ENCODE peak calls at places on chromosome 21, in seven cellular contexts. E, L, I, D, N, Q and Y are unnamed samples.
A peak's percentile ranks its signal among the peaks of the same experiment; 100 is the strongest.

GRCh38 chr21:33229776-33230517 is at the start of gene IFNAR2:
- DNase-seq in D (peak; percentile 74), I (peak; percentile 72), L (peak; percentile 70), N (peak; percentile 84), Q (peak; percentile 94), E (peak; percentile 80), Y (no peak)

GRCh38 chr21:41009398-41010177 is 158.4 kb upstream of the BACE2 start:
- DNase-seq in D (no peak), N (no peak), I (no peak), Q (no peak), L (no peak), E (no peak), Y (no peak)

GRCh38 chr21:38297193-38297592 is 40.4 kb downstream of the KCNJ15 start:
- DNase-seq in E (no peak), L (no peak), N (no peak), D (no peak), I (no peak), Q (no peak), Y (no peak)

GRCh38 chr21:22728091-22728490 is 1729.9 kb downstream of the NCAM2 start:
- DNase-seq in N (no peak), I (no peak), L (no peak), D (no peak), Q (no peak), E (no peak), Y (no peak)

GRCh38 chr21:38773108-38774061 is 32.3 kb upstream of the ETS2 start:
- DNase-seq in N (no peak), D (no peak), I (peak; percentile 25), Q (no peak), L (no peak), E (no peak), Y (no peak)

GRCh38 chr21:38945536-38946245 is 140.0 kb downstream of the ETS2 start:
- DNase-seq in E (no peak), Q (peak; percentile 87), I (no peak), D (no peak), N (no peak), L (no peak), Y (no peak)

GRCh38 chr21:37017951-37018679 is 11.6 kb downstream of the RIPPLY3 start:
- DNase-seq in N (no peak), Q (no peak), I (no peak), D (no peak), E (no peak), L (no peak), Y (no peak)

GRCh38 chr21:42245348-42246185 is 26.6 kb downstream of the ABCG1 start:
- DNase-seq in Q (no peak), I (no peak), L (no peak), D (no peak), E (peak; percentile 51), N (no peak), Y (no peak)

GRCh38 chr21:15293251-15293650 is 228.5 kb upstream of the NRIP1 start:
- DNase-seq in E (no peak), I (no peak), N (no peak), Q (peak; percentile 59), D (no peak), L (no peak), Y (no peak)

GRCh38 chr21:30994917-30995316 is 43.4 kb downstream of the KRTAP19-8 start:
- DNase-seq in L (no peak), D (no peak), N (no peak), Q (peak; percentile 49), E (no peak), I (no peak), Y (no peak)

GRCh38 chr21:31293986-31294385 is 50.1 kb downstream of the TIAM1 start:
- DNase-seq in E (no peak), I (no peak), N (no peak), L (no peak), D (no peak), Q (no peak), Y (no peak)

GRCh38 chr21:42841156-42841915 is 38.0 kb downstream of the WDR4 start:
- DNase-seq in Q (peak; percentile 49), I (no peak), D (no peak), N (peak; percentile 1), E (peak; percentile 8), L (no peak), Y (no peak)

GRCh38 chr21:29117372-29117955 is 13.0 kb upstream of the MAP3K7CL start:
- DNase-seq in Q (no peak), E (no peak), L (no peak), D (no peak), N (no peak), I (no peak), Y (no peak)
- H3K4me3 ChIP-seq in Q (no peak overlapping the region), E (no peak overlapping the region), L (no peak overlapping the region), D (no peak overlapping the region), N (no peak overlapping the region), I (no peak overlapping the region), Y (no peak overlapping the region)

GRCh38 chr21:25569084-25569483 is 38.2 kb downstream of the MRPL39 start:
- DNase-seq in Q (no peak), E (no peak), N (no peak), D (no peak), L (no peak), I (no peak), Y (no peak)
- H3K4me1 ChIP-seq in Q (no peaks in the 10 kb centered on the region), E (no peaks in the 10 kb centered on the region), N (no peaks in the 10 kb centered on the region), D (peaks cover 3% of the 10 kb centered on the region), L (peaks cover 17% of the 10 kb centered on the region), I (no peaks in the 10 kb centered on the region), Y (peaks cover 13% of the 10 kb centered on the region)

GRCh38 chr21:44524412-44525371 is 15.3 kb downstream of the KRTAP10-1 start:
- DNase-seq in E (no peak), L (no peak), D (no peak), Q (no peak), N (no peak), I (no peak), Y (no peak)

GRCh38 chr21:44523567-44524181 is 16.3 kb downstream of the KRTAP10-1 start:
- DNase-seq in D (no peak), L (no peak), Q (no peak), E (no peak), I (no peak), N (no peak), Y (no peak)

GRCh38 chr21:44526096-44526997 is 13.6 kb downstream of the KRTAP10-1 start:
- DNase-seq in I (no peak), L (no peak), E (no peak), N (no peak), Q (no peak), D (no peak), Y (no peak)

GRCh38 chr21:44527156-44527982 is 12.6 kb downstream of the KRTAP10-1 start:
- DNase-seq in I (no peak), D (no peak), E (no peak), N (peak; percentile 1), L (no peak), Q (no peak), Y (no peak)

DNA sequence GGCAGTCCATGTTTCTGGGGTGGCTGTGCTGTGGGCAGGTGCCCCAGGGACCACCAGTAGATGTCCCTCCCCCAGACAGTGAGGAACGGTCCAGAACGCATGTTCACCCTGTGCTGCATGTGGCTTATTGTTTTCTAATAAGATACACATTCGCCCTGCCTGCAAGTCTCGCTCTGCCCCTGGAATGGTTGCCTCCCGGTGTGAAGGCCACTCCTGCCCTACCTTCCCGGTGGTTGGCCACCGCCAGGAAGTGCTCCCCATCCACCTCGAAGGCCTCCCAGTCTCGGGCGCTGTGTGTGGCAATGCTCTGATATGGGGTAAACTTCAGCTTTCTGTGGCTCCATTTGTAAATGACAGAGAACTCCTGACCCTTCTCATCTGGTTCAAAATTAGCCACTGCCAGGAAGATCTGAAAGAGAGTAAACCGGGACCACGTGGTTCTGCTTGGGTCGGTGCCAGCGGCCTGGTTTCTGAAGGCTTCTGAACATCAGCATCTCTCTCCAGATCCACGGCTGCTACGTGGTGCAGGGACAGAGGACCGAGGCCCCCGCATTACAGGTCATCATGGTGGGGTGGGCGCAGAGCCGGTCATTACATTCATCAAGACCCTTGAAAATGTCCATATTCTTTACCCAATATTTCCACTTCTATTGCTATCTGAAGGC is 14.4 kb downstream of the KRTAP10-1 start:
- DNase-seq in N (peak; percentile 6), I (no peak), L (no peak), D (no peak), Q (no peak), E (no peak), Y (no peak)
- TF ChIP-seq CTCF in N (no peak), I (no peak), L (no peak), D (no peak), Q (no peak), E (no peak), Y (no peak)

DNA sequence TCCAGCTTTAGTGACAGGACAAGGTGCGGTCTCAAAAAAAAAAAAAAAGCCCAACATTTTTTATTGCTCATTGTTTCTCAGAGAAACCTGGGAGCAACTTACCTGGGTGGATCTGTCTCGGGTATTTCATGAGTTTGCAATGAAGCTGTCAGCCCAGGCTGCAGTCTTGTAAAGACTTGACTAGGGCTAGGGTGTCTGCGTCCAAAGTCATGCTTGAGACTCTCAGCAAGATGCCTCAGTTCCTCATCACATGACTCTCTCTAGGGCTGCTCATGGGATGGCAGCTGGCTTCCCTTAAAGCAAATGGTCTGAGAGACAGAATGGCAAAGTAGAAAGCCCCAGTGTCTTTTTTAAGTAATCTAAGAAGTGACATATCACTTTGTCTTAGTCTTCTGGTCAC is 8.1 kb downstream of the GABPA start:
- DNase-seq in E (no peak), I (no peak), D (no peak), L (no peak), Q (no peak), N (no peak), Y (no peak)
- H3K4me3 ChIP-seq in E (no peak overlapping the region), I (no peak overlapping the region), D (no peak overlapping the region), L (no peak overlapping the region), Q (no peak overlapping the region), N (no peak overlapping the region), Y (no peak overlapping the region)

DNA sequence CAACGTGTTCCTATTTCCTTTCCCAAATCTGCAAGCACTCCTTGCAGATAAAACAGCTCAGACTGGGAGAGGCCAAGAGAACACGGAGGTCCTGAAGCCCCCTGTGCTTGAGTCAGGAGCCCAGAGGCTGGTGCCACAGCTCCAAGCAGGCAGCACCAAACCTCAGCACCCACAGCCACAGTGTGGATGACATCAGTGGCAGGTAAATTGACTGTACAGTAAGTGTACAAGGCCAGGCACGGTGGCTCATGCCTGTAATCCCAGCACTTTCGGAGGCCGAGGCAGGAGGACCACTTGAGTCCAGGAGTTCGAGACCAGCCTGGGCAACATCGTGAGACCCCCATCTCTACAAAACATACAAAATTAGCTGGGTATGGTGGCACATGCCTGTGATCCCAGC is 1.9 kb upstream of the COL6A1 start:
- DNase-seq in D (no peak), E (no peak), Q (peak; percentile 50), I (no peak), L (no peak), N (peak; percentile 15), Y (no peak)
- H3K4me1 ChIP-seq in D (no peaks in the 10 kb centered on the region), E (peaks cover 17% of the 10 kb centered on the region), Q (peaks cover 4% of the 10 kb centered on the region), I (peaks cover 25% of the 10 kb centered on the region), L (peaks cover 22% of the 10 kb centered on the region), N (peaks cover 71% of the 10 kb centered on the region), Y (peaks cover 80% of the 10 kb centered on the region)

GRCh38 chr21:45471229-45472052 is 66.5 kb downstream of the COL18A1 start:
- DNase-seq in Q (no peak), L (no peak), D (no peak), I (peak; percentile 29), N (peak; percentile 59), E (peak; percentile 62), Y (no peak)
- TF ChIP-seq CTCF in Q (no peak), L (no peak), D (no peak), I (no peak), N (no peak), E (no peak), Y (no peak)

DNA sequence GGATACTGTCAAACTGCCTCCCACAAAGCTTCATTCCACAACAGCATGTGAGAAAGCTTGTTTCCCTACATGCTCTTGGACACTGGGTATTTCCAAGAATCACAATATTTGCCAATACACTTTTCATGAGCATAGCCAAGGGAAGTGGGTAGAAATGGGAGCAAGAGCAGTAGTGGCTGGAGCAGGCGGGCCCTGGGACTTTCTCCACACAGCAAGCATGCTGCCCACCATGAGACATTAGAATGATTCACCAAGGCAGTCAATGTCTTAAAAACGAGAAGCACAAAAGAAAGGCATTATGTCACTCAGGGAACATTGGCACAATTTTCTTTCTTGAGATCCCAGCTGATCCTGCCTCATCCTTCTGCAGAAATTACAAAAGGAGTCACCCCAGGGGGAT is 371.6 kb upstream of the RUNX1 start:
- DNase-seq in L (no peak), Q (no peak), D (no peak), E (no peak), I (no peak), N (no peak), Y (no peak)
- H3K4me3 ChIP-seq in L (no peak overlapping the region), Q (no peak overlapping the region), D (no peak overlapping the region), E (no peak overlapping the region), I (no peak overlapping the region), N (no peak overlapping the region), Y (no peak overlapping the region)